ENCODE peak calls at places on chromosomes 7 and 10, in nine cellular contexts. C, K, F, W, N, L, Y, I and U are unnamed samples.

GRCh38 chr10:2777946-2778345 is 289.4 kb upstream of the PFKP start:
- DNase-seq in K (no peak), C (no peak), N (no peak), Y (no peak), L (no peak), F (no peak), I (no peak), W (no peak), U (no peak)

GRCh38 chr7:149733554-149734513 is 39.6 kb downstream of the ZNF467 start:
- DNase-seq in Y (no peak), C (no peak), L (no peak), W (no peak), F (no peak), I (no peak), N (no peak), K (no peak), U (no peak)

GRCh38 chr10:33286186-33286934 is 48.1 kb downstream of the NRP1 start:
- DNase-seq in I (no peak), W (no peak), F (no peak), L (no peak), N (no peak), K (no peak), C (no peak), Y (no peak), U (no peak)

GRCh38 chr10:88672041-88672440 is 7.8 kb downstream of the LIPF start:
- DNase-seq in W (no peak), L (no peak), I (no peak), N (no peak), F (no peak), Y (no peak), C (no peak), K (no peak), U (no peak)

GRCh38 chr10:52997007-52997406 is 224.4 kb upstream of the MBL2 start:
- DNase-seq in W (no peak), N (peak; percentile 0), C (no peak), F (no peak), I (no peak), Y (no peak), L (no peak), K (no peak), U (no peak)

GRCh38 chr10:119644215-119644826 is 6.9 kb upstream of the BAG3 start:
- DNase-seq in W (peak; percentile 58), K (no peak), C (no peak), Y (no peak), L (no peak), I (no peak), F (no peak), N (no peak), U (no peak)

GRCh38 chr7:107201795-107202450 is 33.1 kb downstream of the HBP1 start:
- DNase-seq in W (peak; percentile 47), C (no peak), F (no peak), L (peak; percentile 64), K (peak; percentile 56), Y (peak; percentile 37), I (peak; percentile 19), N (peak; percentile 30), U (no peak)

GRCh38 chr7:43758029-43758860 is at the start of gene BLVRA:
- DNase-seq in N (peak; percentile 68), I (peak; percentile 72), C (peak; percentile 82), K (peak; percentile 63), L (peak; percentile 100), W (peak; percentile 68), F (no peak), Y (no peak), U (peak; percentile 85)

GRCh38 chr10:29957887-29958330 is 101.5 kb downstream of the JCAD start:
- DNase-seq in C (peak; percentile 68), N (peak; percentile 69), I (no peak), K (no peak), W (no peak), F (no peak), Y (peak; percentile 10), L (no peak), U (no peak)

GRCh38 chr10:62327897-62328296 is 46.3 kb upstream of the ZNF365 start:
- DNase-seq in I (no peak), K (no peak), Y (no peak), N (no peak), F (no peak), L (no peak), W (no peak), C (no peak), U (no peak)

GRCh38 chr10:71036586-71036985 is 148.2 kb upstream of the PCBD1 start:
- DNase-seq in F (no peak), K (no peak), C (no peak), N (no peak), L (no peak), I (no peak), Y (no peak), W (no peak), U (no peak)

GRCh38 chr10:35639651-35640311 is 2.3 kb downstream of the FZD8 start:
- DNase-seq in N (peak; percentile 36), K (peak; percentile 28), Y (peak; percentile 24), L (peak; percentile 53), I (peak; percentile 14), W (peak; percentile 59), F (no peak), C (peak; percentile 42), U (peak; percentile 76)
- TF ChIP-seq CTCF in N (no peak), K (no peak), Y (peak; percentile 48), L (peak; percentile 20), I (peak; percentile 13), W (no peak), F (no peak), C (no peak), U (no peak)

DNA sequence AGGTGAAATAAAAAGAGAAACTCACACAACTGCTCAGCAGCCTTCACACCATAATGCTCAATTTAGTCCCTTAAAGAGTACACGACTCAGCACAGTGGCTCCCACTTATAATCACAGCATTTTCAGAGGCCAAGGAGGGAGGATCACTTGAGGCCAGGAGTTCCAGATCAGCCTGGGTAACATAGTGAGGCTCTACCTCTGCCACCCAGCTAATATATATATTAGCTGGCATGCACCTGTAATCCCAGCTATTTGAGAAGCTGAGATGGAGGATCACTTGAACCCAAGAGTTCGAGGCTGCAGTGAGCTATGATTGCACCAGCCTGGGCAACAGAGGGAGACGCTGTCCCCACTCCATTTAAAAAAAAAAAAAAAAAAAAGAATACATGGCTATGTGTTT is 2.2 kb downstream of the ITIH2 start:
- DNase-seq in L (no peak), I (no peak), N (no peak), Y (no peak), W (no peak), F (no peak), C (no peak), K (no peak), U (no peak)
- H3K4me3 ChIP-seq in L (no peak overlapping the region), I (no peak overlapping the region), N (no peak overlapping the region), Y (no peak overlapping the region), W (no peak overlapping the region), F (no peak overlapping the region), C (no peak overlapping the region), K (no peak overlapping the region), U (no peak overlapping the region)

GRCh38 chr7:28858895-28859294 is 99.2 kb downstream of the TRIL start:
- DNase-seq in N (no peak), W (no peak), I (no peak), C (no peak), F (no peak), K (no peak), Y (no peak), L (no peak), U (no peak)

GRCh38 chr7:28865494-28866257 is 92.5 kb downstream of the TRIL start:
- DNase-seq in N (peak; percentile 9), K (no peak), C (no peak), I (no peak), W (peak; percentile 16), L (no peak), F (no peak), Y (peak; percentile 47), U (no peak)

GRCh38 chr7:28858206-28858605 is 99.9 kb downstream of the TRIL start:
- DNase-seq in W (no peak), F (no peak), C (no peak), Y (no peak), I (no peak), N (no peak), K (no peak), L (no peak), U (no peak)

GRCh38 chr7:28862876-28863275 is 95.3 kb downstream of the TRIL start:
- DNase-seq in I (no peak), N (peak; percentile 14), L (no peak), F (no peak), W (no peak), C (no peak), Y (peak; percentile 75), K (no peak), U (no peak)

GRCh38 chr7:28861825-28862224 is 96.3 kb downstream of the TRIL start:
- DNase-seq in N (no peak), L (no peak), C (no peak), K (no peak), F (no peak), I (no peak), Y (no peak), W (no peak), U (no peak)
- TF ChIP-seq CTCF in N (no peak), L (no peak), C (no peak), K (no peak), F (no peak), I (no peak), Y (no peak), W (no peak), U (no peak)

GRCh38 chr10:101215397-101216206 is 13.7 kb downstream of the LBX1 start:
- DNase-seq in K (no peak), I (no peak), C (no peak), L (peak; percentile 27), W (no peak), Y (no peak), F (no peak), N (no peak), U (no peak)

GRCh38 chr10:101218423-101219136 is 10.7 kb downstream of the LBX1 start:
- DNase-seq in L (peak; percentile 47), W (no peak), C (no peak), K (no peak), F (no peak), N (no peak), Y (no peak), I (no peak), U (peak; percentile 46)

GRCh38 chr10:101216207-101216607 is 13.1 kb downstream of the LBX1 start:
- DNase-seq in N (no peak), Y (no peak), F (no peak), K (no peak), C (no peak), L (peak; percentile 26), I (no peak), W (no peak), U (no peak)

GRCh38 chr10:101217450-101218281 is 11.6 kb downstream of the LBX1 start:
- DNase-seq in Y (no peak), K (no peak), I (peak; percentile 36), L (peak; percentile 88), N (peak; percentile 50), W (peak; percentile 76), F (no peak), C (no peak), U (peak; percentile 80)

DNA sequence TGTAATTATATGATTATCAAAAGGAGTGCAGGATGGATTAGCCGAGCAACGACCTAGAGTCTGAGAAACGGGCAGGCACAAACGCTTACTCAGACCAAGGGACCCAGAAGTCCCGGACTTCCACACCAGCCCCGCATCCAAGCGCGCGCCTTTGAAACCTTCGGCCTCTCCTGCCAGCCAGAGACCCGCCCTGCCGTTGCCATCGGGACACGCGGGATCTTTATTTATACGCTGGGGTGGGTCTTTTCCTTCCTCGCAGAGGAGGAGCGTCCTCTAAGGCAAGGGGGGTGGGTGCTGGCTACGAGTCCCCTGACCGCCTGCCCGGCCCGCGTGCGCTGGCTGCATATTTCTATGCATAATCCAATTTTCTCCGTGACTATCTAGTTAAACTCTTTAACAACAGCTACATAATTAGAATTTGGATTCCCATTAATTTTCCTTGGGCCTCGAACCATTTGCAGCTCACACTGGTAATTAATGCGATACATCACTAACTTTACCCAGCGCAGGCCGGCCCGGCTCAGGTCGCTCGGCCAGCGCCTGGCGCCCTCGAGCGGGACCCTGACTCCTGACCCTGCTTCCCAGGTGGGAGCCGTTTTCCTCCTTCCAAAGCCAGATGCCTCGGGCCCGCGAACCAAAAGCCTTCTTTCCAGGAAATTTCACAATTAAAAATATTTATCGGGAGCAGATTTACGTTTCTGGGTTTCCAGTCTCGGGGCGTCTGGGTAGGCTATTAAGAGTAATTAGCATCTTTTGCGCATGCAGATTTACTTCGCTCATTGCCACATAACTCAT is 12.4 kb downstream of the LBX1 start:
- DNase-seq in L (no peak), N (no peak), I (no peak), F (no peak), C (no peak), W (no peak), K (no peak), Y (no peak), U (no peak)
- H3K4me3 ChIP-seq in L (peak overlapping the region; percentile 25), N (peak overlapping the region; percentile 19), I (no peak overlapping the region), F (no peak overlapping the region), C (no peak overlapping the region), W (no peak overlapping the region), K (no peak overlapping the region), Y (no peak overlapping the region), U (no peak overlapping the region)